ENCODE peak calls at places on chromosomes 11 and 22, in eight cellular contexts. X, Q, E, I, D, U, R and N are unnamed samples.

GRCh38 chr11:37774441-37774840 is 1176.4 kb upstream of the RAG2 start:
- DNase-seq in X (no peak), Q (no peak), E (peak; percentile 50), I (no peak), D (no peak), U (no peak), R (no peak), N (no peak)

GRCh38 chr22:30228509-30229359 is 17.8 kb downstream of the LIF start:
- DNase-seq in X (peak; percentile 93), Q (no peak), E (no peak), I (no peak), D (no peak), U (no peak), R (no peak), N (no peak)

GRCh38 chr11:30984442-30984816 is 385.1 kb downstream of the DCDC1 start:
- DNase-seq in X (no peak), Q (no peak), E (no peak), I (no peak), D (no peak), U (peak; percentile 70), R (no peak), N (no peak)

GRCh38 chr11:33689089-33689488 is 11.5 kb downstream of the C11orf91 start:
- DNase-seq in X (peak; percentile 90), Q (no peak), E (no peak), I (no peak), D (no peak), U (peak; percentile 67), R (no peak), N (no peak)

GRCh38 chr11:108196901-108197300 is 25.5 kb downstream of the NPAT start:
- DNase-seq in X (no peak), Q (no peak), E (no peak), I (no peak), D (no peak), U (no peak), R (no peak), N (no peak)

GRCh38 chr11:2929511-2929879 is 275 bp upstream of the PHLDA2 start:
- DNase-seq in X (peak; percentile 81), Q (peak; percentile 74), E (peak; percentile 91), I (peak; percentile 73), D (peak; percentile 81), U (peak; percentile 70), R (no peak), N (peak; percentile 89)

GRCh38 chr11:114058026-114058706 is 1.3 kb upstream of the ZBTB16 start:
- DNase-seq in X (no peak), Q (no peak), E (peak; percentile 85), I (no peak), D (no peak), U (peak; percentile 63), R (peak; percentile 35), N (no peak)

GRCh38 chr22:42856865-42857704 is at the start of gene ARFGAP3:
- DNase-seq in X (peak; percentile 89), Q (peak; percentile 95), E (peak; percentile 98), I (peak; percentile 90), D (peak; percentile 96), U (peak; percentile 87), R (peak; percentile 94), N (peak; percentile 92)

GRCh38 chr11:67022961-67023956 is at the start of gene SYT12:
- DNase-seq in X (peak; percentile 37), Q (no peak), E (no peak), I (peak; percentile 56), D (peak; percentile 97), U (no peak), R (no peak), N (peak; percentile 72)

GRCh38 chr11:41498726-41499125 is 39.3 kb upstream of the LRRC4C start:
- DNase-seq in X (peak; percentile 43), Q (no peak), E (no peak), I (no peak), D (no peak), U (peak; percentile 8), R (no peak), N (no peak)

GRCh38 chr11:133955945-133956421 is 785 bp downstream of the IGSF9B start:
- DNase-seq in X (no peak), Q (no peak), E (no peak), I (no peak), D (no peak), U (no peak), R (no peak), N (no peak)

GRCh38 chr11:12129227-12129626 is 18.8 kb downstream of the MICAL2 start:
- DNase-seq in X (no peak), Q (no peak), E (no peak), I (no peak), D (no peak), U (no peak), R (no peak), N (no peak)

GRCh38 chr22:35540600-35541253 is at the start of gene RASD2:
- DNase-seq in X (peak; percentile 20), Q (no peak), E (no peak), I (peak; percentile 17), D (peak; percentile 54), U (no peak), R (peak; percentile 48), N (peak; percentile 74)

GRCh38 chr22:44091021-44091721 is 67.1 kb downstream of the PARVB start:
- DNase-seq in X (peak; percentile 26), Q (no peak), E (no peak), I (no peak), D (peak; percentile 49), U (peak; percentile 9), R (no peak), N (peak; percentile 38)

GRCh38 chr11:95363710-95364109 is 132.7 kb upstream of the SESN3 start:
- DNase-seq in X (no peak), Q (no peak), E (no peak), I (no peak), D (no peak), U (no peak), R (no peak), N (no peak)

GRCh38 chr11:100562102-100562501 is 125.0 kb upstream of the ARHGAP42 start:
- DNase-seq in X (peak; percentile 97), Q (peak; percentile 65), E (no peak), I (no peak), D (no peak), U (peak; percentile 85), R (no peak), N (no peak)

GRCh38 chr22:50274311-50274710 is 4.1 kb upstream of the MAPK11 start:
- DNase-seq in X (peak; percentile 58), Q (peak; percentile 68), E (no peak), I (no peak), D (peak; percentile 89), U (peak; percentile 62), R (peak; percentile 54), N (no peak)

GRCh38 chr11:18466402-18466801 is 10.7 kb downstream of the LDHAL6A start:
- DNase-seq in X (no peak), Q (no peak), E (no peak), I (no peak), D (no peak), U (no peak), R (no peak), N (no peak)

GRCh38 chr11:7749456-7749855 is 43.2 kb upstream of the OVCH2 start:
- DNase-seq in X (no peak), Q (no peak), E (no peak), I (no peak), D (no peak), U (peak; percentile 7), R (no peak), N (no peak)

GRCh38 chr11:46450846-46451470 is 59.4 kb upstream of the CHRM4 start:
- DNase-seq in X (no peak), Q (no peak), E (no peak), I (no peak), D (no peak), U (no peak), R (no peak), N (no peak)

GRCh38 chr22:41499624-41500280 is 30.8 kb downstream of the ACO2 start:
- DNase-seq in X (no peak), Q (peak; percentile 40), E (no peak), I (no peak), D (no peak), U (no peak), R (no peak), N (no peak)

GRCh38 chr11:2562181-2562581 is 117.4 kb downstream of the KCNQ1 start:
- DNase-seq in X (no peak), Q (no peak), E (no peak), I (no peak), D (peak; percentile 56), U (no peak), R (peak; percentile 18), N (no peak)

GRCh38 chr22:27099896-27100295 is 442.5 kb downstream of the MIAT start:
- DNase-seq in X (no peak), Q (no peak), E (no peak), I (no peak), D (no peak), U (no peak), R (no peak), N (no peak)

GRCh38 chr11:19428206-19429001 is 187.7 kb upstream of the E2F8 start:
- DNase-seq in X (peak; percentile 89), Q (no peak), E (no peak), I (no peak), D (no peak), U (peak; percentile 15), R (no peak), N (no peak)

GRCh38 chr11:12721816-12722604 is 47.8 kb downstream of the TEAD1 start:
- DNase-seq in X (peak; percentile 53), Q (no peak), E (no peak), I (no peak), D (no peak), U (no peak), R (no peak), N (no peak)

GRCh38 chr22:30655532-30655931 is 12.1 kb downstream of the DUSP18 start:
- DNase-seq in X (no peak), Q (no peak), E (no peak), I (no peak), D (no peak), U (no peak), R (no peak), N (no peak)

GRCh38 chr11:9927670-9928069 is 263.8 kb downstream of the SWAP70 start:
- DNase-seq in X (no peak), Q (no peak), E (no peak), I (no peak), D (no peak), U (no peak), R (no peak), N (no peak)

GRCh38 chr22:29310065-29310862 is 3.8 kb downstream of the GAS2L1 start:
- DNase-seq in X (no peak), Q (no peak), E (peak; percentile 76), I (no peak), D (no peak), U (no peak), R (no peak), N (no peak)